ENCODE peak calls at places on chromosomes 5 and 9, in six cellular contexts. U is keratinocyte; K is endothelial cell; S is erythroblast; Q is kidney; T is central memory CD8-positive, alpha-beta T cell. P is an unnamed sample.
A peak's percentile ranks its signal among the peaks of the same experiment; 100 is the strongest.

GRCh38 chr9:36834736-36835135 is 199.3 kb downstream of the PAX5 start:
- DNase-seq in U (no peak), K (no peak), S (no peak), Q (peak; percentile 45), T (no peak), P (no peak)

GRCh38 chr9:134059661-134060395 is 8.0 kb downstream of the BRD3 start:
- DNase-seq in U (no peak), K (peak; percentile 2), S (no peak), Q (peak; percentile 66), T (no peak), P (no peak)

GRCh38 chr5:159826351-159827222 is 89.7 kb upstream of the ADRA1B start:
- DNase-seq in U (peak; percentile 70), K (no peak), S (no peak), Q (no peak), T (no peak), P (no peak)

GRCh38 chr5:120919017-120919416 is 454.9 kb downstream of the PRR16 start:
- DNase-seq in U (no peak), K (no peak), S (no peak), Q (no peak), T (no peak), P (no peak)

GRCh38 chr5:63261695-63262094 is 683.1 kb downstream of the LRRC70 start:
- DNase-seq in U (no peak), K (no peak), S (no peak), Q (no peak), T (no peak), P (no peak)

GRCh38 chr9:87337335-87338074 is 160.2 kb upstream of the DAPK1 start:
- DNase-seq in U (peak; percentile 2), K (no peak), S (peak; percentile 19), Q (no peak), T (no peak), P (no peak)

GRCh38 chr5:168788786-168789185 is 209.6 kb upstream of the PANK3 start:
- DNase-seq in U (no peak), K (no peak), S (no peak), Q (no peak), T (no peak), P (no peak)

GRCh38 chr9:87537625-87538024 is 40.0 kb downstream of the DAPK1 start:
- DNase-seq in U (no peak), K (no peak), S (no peak), Q (no peak), T (no peak), P (no peak)

GRCh38 chr9:86975086-86975485 is 27.8 kb upstream of the GAS1 start:
- DNase-seq in U (no peak), K (no peak), S (no peak), Q (no peak), T (no peak), P (no peak)